ENCODE peak calls at places on chromosome 7, in ten cellular contexts. F is fibroblast of the conjunctiva; C is HEK293T; X is AG08395; D is NT2/D1; K is left ventricle myocardium superior; L is stimulated activated CD4-positive, alpha-beta T cell treated with anti-CD3 and anti-CD28 coated beads, Interleukin-4, amount 100 ng/mL, for 24 hours; M is CD4-positive, alpha-beta memory T cell; O is left cardiac atrium; G is activated T-cell treated with anti-CD3 and anti-CD28 coated beads, Interleukin-2, amount 50 U/mL, for 72 hours. I is an unnamed sample.
A peak's percentile ranks its signal among the peaks of the same experiment; 100 is the strongest.

GRCh38 chr7:152435384-152436278 is at the start of gene KMT2C:
- DNase-seq in F (no peak), C (peak; percentile 66), X (peak; percentile 53), D (no peak), K (peak; percentile 82), L (peak; percentile 45), M (peak; percentile 62), O (peak; percentile 54), G (peak; percentile 59), I (peak; percentile 63)

GRCh38 chr7:111113263-111114017 is 22.5 kb downstream of the LRRN3 start:
- DNase-seq in F (no peak), C (no peak), X (peak; percentile 20), D (no peak), K (no peak), L (no peak), M (no peak), O (no peak), G (no peak), I (no peak)

GRCh38 chr7:117665393-117665792 is 185.6 kb downstream of the CFTR start:
- DNase-seq in F (no peak), C (no peak), X (no peak), D (no peak), K (no peak), L (no peak), M (no peak), O (no peak), G (no peak), I (no peak)

GRCh38 chr7:158779061-158779992 is 50.0 kb downstream of the ESYT2 start:
- DNase-seq in F (no peak), C (no peak), X (no peak), D (no peak), K (peak; percentile 43), L (no peak), M (no peak), O (no peak), G (no peak), I (peak; percentile 23)

GRCh38 chr7:90766814-90767564 is 170.9 kb downstream of the CDK14 start:
- DNase-seq in F (peak; percentile 34), C (no peak), X (no peak), D (no peak), K (peak; percentile 80), L (no peak), M (no peak), O (peak; percentile 66), G (no peak), I (no peak)

GRCh38 chr7:114919587-114919986 is 2.3 kb upstream of the MDFIC start:
- DNase-seq in F (no peak), C (no peak), X (no peak), D (no peak), K (no peak), L (no peak), M (no peak), O (no peak), G (no peak), I (no peak)

GRCh38 chr7:158388072-158388471 is 199.6 kb downstream of the PTPRN2 start:
- DNase-seq in F (no peak), C (no peak), X (no peak), D (no peak), K (no peak), L (no peak), M (no peak), O (no peak), G (no peak), I (no peak)

GRCh38 chr7:23333671-23334246 is 34.6 kb downstream of the MALSU1 start:
- DNase-seq in F (peak; percentile 95), C (no peak), X (peak; percentile 84), D (no peak), K (peak; percentile 54), L (no peak), M (no peak), O (peak; percentile 46), G (no peak), I (no peak)

GRCh38 chr7:101058355-101058754 is 26.9 kb upstream of the TRIM56 start:
- DNase-seq in F (no peak), C (peak; percentile 39), X (peak; percentile 73), D (peak; percentile 60), K (peak; percentile 77), L (peak; percentile 46), M (peak; percentile 49), O (peak; percentile 67), G (peak; percentile 55), I (peak; percentile 29)

GRCh38 chr7:5494320-5494682 is 70.7 kb upstream of the TNRC18 start:
- DNase-seq in F (no peak), C (no peak), X (no peak), D (no peak), K (no peak), L (no peak), M (no peak), O (no peak), G (no peak), I (no peak)

GRCh38 chr7:70177166-70177565 is 578.9 kb downstream of the AUTS2 start:
- DNase-seq in F (no peak), C (no peak), X (peak; percentile 49), D (no peak), K (no peak), L (no peak), M (no peak), O (no peak), G (peak; percentile 12), I (no peak)

GRCh38 chr7:33998487-33998886 is 93.1 kb downstream of the BMPER start:
- DNase-seq in F (peak; percentile 14), C (no peak), X (no peak), D (no peak), K (peak; percentile 31), L (no peak), M (no peak), O (peak; percentile 54), G (no peak), I (no peak)

GRCh38 chr7:132488634-132489302 is 87.5 kb downstream of the PLXNA4 start:
- DNase-seq in F (no peak), C (no peak), X (peak; percentile 75), D (no peak), K (no peak), L (no peak), M (no peak), O (no peak), G (no peak), I (no peak)

GRCh38 chr7:98569606-98570337 is 47.3 kb upstream of the NPTX2 start:
- DNase-seq in F (no peak), C (no peak), X (peak; percentile 29), D (no peak), K (peak; percentile 55), L (no peak), M (no peak), O (peak; percentile 22), G (no peak), I (no peak)

GRCh38 chr7:44564606-44565005 is 9.1 kb downstream of the DDX56 start:
- DNase-seq in F (no peak), C (no peak), X (no peak), D (no peak), K (no peak), L (no peak), M (no peak), O (no peak), G (no peak), I (no peak)

GRCh38 chr7:27784399-27785053 is 44.6 kb downstream of the TAX1BP1 start:
- DNase-seq in F (peak; percentile 36), C (peak; percentile 33), X (peak; percentile 38), D (peak; percentile 16), K (no peak), L (peak; percentile 47), M (peak; percentile 39), O (no peak), G (peak; percentile 37), I (peak; percentile 49)

GRCh38 chr7:30427296-30428080 is 51.1 kb downstream of the NOD1 start:
- DNase-seq in F (no peak), C (no peak), X (no peak), D (no peak), K (no peak), L (no peak), M (no peak), O (no peak), G (no peak), I (no peak)

GRCh38 chr7:146902728-146903127 is 786.1 kb downstream of the CNTNAP2 start:
- DNase-seq in F (no peak), C (no peak), X (no peak), D (no peak), K (no peak), L (no peak), M (no peak), O (no peak), G (no peak), I (no peak)

GRCh38 chr7:40701836-40702551 is 567.2 kb downstream of the SUGCT start:
- DNase-seq in F (no peak), C (no peak), X (no peak), D (no peak), K (no peak), L (no peak), M (no peak), O (no peak), G (no peak), I (no peak)

GRCh38 chr7:19404912-19405329 is 259.7 kb upstream of the FERD3L start:
- DNase-seq in F (peak; percentile 88), C (peak; percentile 22), X (peak; percentile 92), D (peak; percentile 43), K (no peak), L (no peak), M (no peak), O (no peak), G (no peak), I (no peak)

GRCh38 chr7:121494531-121494930 is 98.4 kb upstream of the FAM3C start:
- DNase-seq in F (no peak), C (no peak), X (no peak), D (no peak), K (no peak), L (no peak), M (no peak), O (no peak), G (no peak), I (no peak)

GRCh38 chr7:24722386-24723177 is 34.7 kb downstream of the GSDME start:
- DNase-seq in F (no peak), C (peak; percentile 52), X (peak; percentile 35), D (peak; percentile 50), K (no peak), L (no peak), M (no peak), O (no peak), G (no peak), I (no peak)

GRCh38 chr7:47771301-47771989 is 176.8 kb downstream of the PKD1L1 start:
- DNase-seq in F (no peak), C (no peak), X (peak; percentile 32), D (no peak), K (no peak), L (no peak), M (no peak), O (peak; percentile 31), G (no peak), I (no peak)

GRCh38 chr7:19772323-19772722 is 1.1 kb downstream of the TMEM196 start:
- DNase-seq in F (no peak), C (no peak), X (no peak), D (no peak), K (no peak), L (no peak), M (no peak), O (no peak), G (no peak), I (no peak)

GRCh38 chr7:90720970-90721768 is 125.0 kb downstream of the CDK14 start:
- DNase-seq in F (peak; percentile 68), C (no peak), X (peak; percentile 65), D (no peak), K (no peak), L (no peak), M (no peak), O (peak; percentile 25), G (no peak), I (no peak)

I was measured in naive thymus-derived CD4-positive, alpha-beta T cell.